ENCODE peak calls at places on chromosome 1, in eight cellular contexts. One of them, this sample, is unnamed.

GRCh38 chr1:200373811-200374231 is 36.0 kb downstream of the ZNF281 start:
- DNase-seq in psoas muscle: no peak
- DNase-seq in BJ: no peak
- DNase-seq in foreskin fibroblast: no peak
- DNase-seq in lower lobe of right lung: no peak
- DNase-seq in CD8-positive, alpha-beta T cell: no peak
- DNase-seq in cardiac fibroblast: no peak
- DNase-seq in A549: no peak
- DNase-seq in this sample: no peak

GRCh38 chr1:84724128-84724860 is 34.0 kb upstream of the SSX2IP start:
- DNase-seq in psoas muscle: no peak
- DNase-seq in lower lobe of right lung: peak
- DNase-seq in CD8-positive, alpha-beta T cell: peak
- DNase-seq in cardiac fibroblast: no peak
- DNase-seq in foreskin fibroblast: no peak
- DNase-seq in BJ: no peak
- DNase-seq in A549: peak
- DNase-seq in this sample: no peak

GRCh38 chr1:215082532-215083407 is at the start of gene KCNK2:
- DNase-seq in psoas muscle: peak
- DNase-seq in CD8-positive, alpha-beta T cell: no peak
- DNase-seq in A549: no peak
- DNase-seq in lower lobe of right lung: no peak
- DNase-seq in foreskin fibroblast: peak
- DNase-seq in BJ: no peak
- DNase-seq in cardiac fibroblast: peak
- DNase-seq in this sample: peak

GRCh38 chr1:92085727-92086126 is 5.6 kb downstream of the BTBD8 start:
- DNase-seq in foreskin fibroblast: no peak
- DNase-seq in cardiac fibroblast: no peak
- DNase-seq in CD8-positive, alpha-beta T cell: no peak
- DNase-seq in lower lobe of right lung: no peak
- DNase-seq in BJ: no peak
- DNase-seq in psoas muscle: no peak
- DNase-seq in A549: no peak
- DNase-seq in this sample: no peak

GRCh38 chr1:236893626-236894545 is 98.8 kb downstream of the MTR start:
- DNase-seq in CD8-positive, alpha-beta T cell: no peak
- DNase-seq in BJ: peak
- DNase-seq in psoas muscle: no peak
- DNase-seq in lower lobe of right lung: no peak
- DNase-seq in A549: no peak
- DNase-seq in foreskin fibroblast: peak
- DNase-seq in cardiac fibroblast: peak
- DNase-seq in this sample: no peak

GRCh38 chr1:100277866-100278265 is 11.8 kb downstream of the RTCA start:
- DNase-seq in BJ: no peak
- DNase-seq in foreskin fibroblast: no peak
- DNase-seq in cardiac fibroblast: no peak
- DNase-seq in CD8-positive, alpha-beta T cell: peak
- DNase-seq in psoas muscle: no peak
- DNase-seq in lower lobe of right lung: no peak
- DNase-seq in A549: no peak
- DNase-seq in this sample: no peak

GRCh38 chr1:44074415-44074814 is 43.2 kb upstream of the SLC6A9 start:
- DNase-seq in BJ: no peak
- DNase-seq in A549: no peak
- DNase-seq in lower lobe of right lung: no peak
- DNase-seq in psoas muscle: no peak
- DNase-seq in cardiac fibroblast: no peak
- DNase-seq in foreskin fibroblast: no peak
- DNase-seq in CD8-positive, alpha-beta T cell: no peak
- DNase-seq in this sample: no peak

GRCh38 chr1:31587720-31588423 is 11.6 kb downstream of the TINAGL1 start:
- DNase-seq in foreskin fibroblast: no peak
- DNase-seq in A549: peak
- DNase-seq in psoas muscle: peak
- DNase-seq in cardiac fibroblast: peak
- DNase-seq in CD8-positive, alpha-beta T cell: peak
- DNase-seq in lower lobe of right lung: peak
- DNase-seq in BJ: no peak
- DNase-seq in this sample: peak

GRCh38 chr1:60171793-60172192 is 98.2 kb upstream of the C1orf87 start:
- DNase-seq in CD8-positive, alpha-beta T cell: no peak
- DNase-seq in BJ: peak
- DNase-seq in lower lobe of right lung: no peak
- DNase-seq in psoas muscle: no peak
- DNase-seq in cardiac fibroblast: no peak
- DNase-seq in A549: no peak
- DNase-seq in foreskin fibroblast: peak
- DNase-seq in this sample: no peak

GRCh38 chr1:39657402-39657801 is 14.5 kb downstream of the NT5C1A start:
- DNase-seq in psoas muscle: no peak
- DNase-seq in lower lobe of right lung: no peak
- DNase-seq in BJ: no peak
- DNase-seq in cardiac fibroblast: no peak
- DNase-seq in A549: no peak
- DNase-seq in foreskin fibroblast: no peak
- DNase-seq in CD8-positive, alpha-beta T cell: no peak
- DNase-seq in this sample: no peak

GRCh38 chr1:25543425-25544242 is at the start of gene LDLRAP1:
- DNase-seq in BJ: no peak
- DNase-seq in psoas muscle: peak
- DNase-seq in foreskin fibroblast: peak
- DNase-seq in A549: peak
- DNase-seq in cardiac fibroblast: peak
- DNase-seq in CD8-positive, alpha-beta T cell: peak
- DNase-seq in lower lobe of right lung: peak
- DNase-seq in this sample: peak

GRCh38 chr1:31788138-31788824 is 24.1 kb upstream of the ADGRB2 start:
- DNase-seq in CD8-positive, alpha-beta T cell: peak
- DNase-seq in A549: peak
- DNase-seq in foreskin fibroblast: peak
- DNase-seq in cardiac fibroblast: peak
- DNase-seq in lower lobe of right lung: peak
- DNase-seq in psoas muscle: peak
- DNase-seq in BJ: peak
- DNase-seq in this sample: peak

DNA sequence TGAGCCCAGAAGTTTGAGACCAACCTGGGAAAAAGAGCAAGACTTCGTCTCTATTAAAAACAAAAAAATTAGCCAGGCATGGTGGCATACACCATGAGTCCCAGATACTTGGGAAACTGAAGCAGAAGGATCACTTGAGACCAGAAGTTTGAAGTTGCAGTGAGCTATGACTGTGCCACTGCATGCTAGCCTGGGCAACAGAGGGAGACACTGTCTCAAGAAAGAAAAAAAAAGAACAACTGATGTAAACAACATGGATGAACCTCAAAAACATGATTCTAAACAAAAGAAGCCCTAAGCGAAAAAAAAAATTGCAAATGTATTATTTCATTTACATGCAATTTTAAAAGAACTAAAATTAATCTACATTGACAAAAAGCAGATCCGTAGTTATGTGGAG is 9.0 kb downstream of the LRRC40 start:
- DNase-seq in A549: no peak
- DNase-seq in CD8-positive, alpha-beta T cell: no peak
- DNase-seq in BJ: no peak
- DNase-seq in psoas muscle: no peak
- DNase-seq in cardiac fibroblast: no peak
- DNase-seq in lower lobe of right lung: no peak
- DNase-seq in foreskin fibroblast: no peak
- DNase-seq in this sample: no peak
- TF ChIP-seq CTCF in A549: no peak
- TF ChIP-seq CTCF in CD8-positive, alpha-beta T cell: no peak
- TF ChIP-seq CTCF in BJ: no peak
- TF ChIP-seq CTCF in psoas muscle: no peak
- TF ChIP-seq CTCF in cardiac fibroblast: no peak
- TF ChIP-seq CTCF in lower lobe of right lung: no peak
- TF ChIP-seq CTCF in foreskin fibroblast: no peak
- TF ChIP-seq CTCF in this sample: no peak

GRCh38 chr1:12229835-12230548 is at the start of gene VPS13D:
- DNase-seq in foreskin fibroblast: peak
- DNase-seq in BJ: no peak
- DNase-seq in CD8-positive, alpha-beta T cell: peak
- DNase-seq in A549: peak
- DNase-seq in lower lobe of right lung: peak
- DNase-seq in psoas muscle: peak
- DNase-seq in cardiac fibroblast: peak
- DNase-seq in this sample: peak

GRCh38 chr1:12230549-12231275 is 882 bp downstream of the VPS13D start:
- DNase-seq in psoas muscle: peak
- DNase-seq in lower lobe of right lung: peak
- DNase-seq in foreskin fibroblast: peak
- DNase-seq in A549: no peak
- DNase-seq in BJ: no peak
- DNase-seq in CD8-positive, alpha-beta T cell: peak
- DNase-seq in cardiac fibroblast: peak
- DNase-seq in this sample: no peak

GRCh38 chr1:12231276-12231595 is 1.4 kb downstream of the VPS13D start:
- DNase-seq in cardiac fibroblast: peak
- DNase-seq in A549: no peak
- DNase-seq in CD8-positive, alpha-beta T cell: no peak
- DNase-seq in BJ: no peak
- DNase-seq in lower lobe of right lung: no peak
- DNase-seq in psoas muscle: no peak
- DNase-seq in foreskin fibroblast: no peak
- DNase-seq in this sample: no peak

GRCh38 chr1:12228979-12229378 is 851 bp upstream of the VPS13D start:
- DNase-seq in psoas muscle: no peak
- DNase-seq in CD8-positive, alpha-beta T cell: no peak
- DNase-seq in cardiac fibroblast: no peak
- DNase-seq in lower lobe of right lung: no peak
- DNase-seq in A549: no peak
- DNase-seq in foreskin fibroblast: no peak
- DNase-seq in BJ: no peak
- DNase-seq in this sample: no peak

DNA sequence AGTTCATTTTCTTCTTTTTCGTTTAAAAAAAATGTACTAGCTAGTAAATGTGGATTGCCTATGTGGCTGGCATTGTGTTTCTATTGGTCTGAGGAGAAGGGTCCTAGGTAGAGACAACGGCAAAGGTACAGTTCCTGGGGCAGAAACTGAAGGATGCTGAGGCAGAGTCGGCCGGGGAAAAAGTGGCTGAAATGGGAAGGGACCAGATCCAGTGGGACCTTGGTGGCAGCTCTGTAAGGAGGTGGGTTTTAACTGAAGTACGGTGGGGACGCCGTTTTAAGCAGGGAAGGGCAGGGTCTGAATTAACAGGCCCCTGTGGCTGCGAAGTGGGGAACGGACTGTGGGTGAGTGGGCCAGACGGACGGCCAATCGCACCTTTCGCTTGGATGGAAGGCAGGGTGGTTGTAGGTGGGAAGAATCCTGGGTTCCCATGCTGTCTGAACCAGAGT is 420 bp upstream of the VPS13D start:
- DNase-seq in A549: no peak
- DNase-seq in cardiac fibroblast: no peak
- DNase-seq in lower lobe of right lung: no peak
- DNase-seq in BJ: no peak
- DNase-seq in CD8-positive, alpha-beta T cell: no peak
- DNase-seq in psoas muscle: no peak
- DNase-seq in foreskin fibroblast: no peak
- DNase-seq in this sample: no peak
- TF ChIP-seq CTCF in A549: no peak
- TF ChIP-seq CTCF in cardiac fibroblast: no peak
- TF ChIP-seq CTCF in lower lobe of right lung: no peak
- TF ChIP-seq CTCF in BJ: no peak
- TF ChIP-seq CTCF in CD8-positive, alpha-beta T cell: no peak
- TF ChIP-seq CTCF in psoas muscle: no peak
- TF ChIP-seq CTCF in foreskin fibroblast: no peak
- TF ChIP-seq CTCF in this sample: no peak

DNA sequence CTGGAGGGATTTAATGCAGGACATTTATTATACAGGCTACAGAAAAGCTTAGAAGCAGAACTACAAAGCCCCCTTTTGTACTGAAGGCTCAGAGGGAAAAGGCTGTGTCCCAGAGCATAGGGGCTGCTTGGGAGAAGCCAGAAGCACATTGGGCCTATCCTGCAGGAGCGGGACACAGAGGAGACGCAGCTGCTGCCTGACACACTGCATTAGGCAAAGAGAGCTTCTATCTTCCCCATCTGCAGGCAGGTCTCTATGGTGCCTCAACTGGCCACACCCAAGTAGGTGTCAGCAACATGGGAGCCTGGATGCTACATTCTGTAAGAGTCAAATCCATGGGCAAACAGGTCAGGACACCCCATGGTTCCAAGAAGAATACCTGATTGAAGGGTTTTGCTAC is 595.9 kb downstream of the AJAP1 start:
- DNase-seq in CD8-positive, alpha-beta T cell: no peak
- DNase-seq in foreskin fibroblast: no peak
- DNase-seq in cardiac fibroblast: no peak
- DNase-seq in psoas muscle: no peak
- DNase-seq in A549: no peak
- DNase-seq in lower lobe of right lung: no peak
- DNase-seq in BJ: no peak
- DNase-seq in this sample: no peak
- TF ChIP-seq CTCF in CD8-positive, alpha-beta T cell: no peak
- TF ChIP-seq CTCF in foreskin fibroblast: no peak
- TF ChIP-seq CTCF in cardiac fibroblast: no peak
- TF ChIP-seq CTCF in psoas muscle: no peak
- TF ChIP-seq CTCF in A549: no peak
- TF ChIP-seq CTCF in lower lobe of right lung: no peak
- TF ChIP-seq CTCF in BJ: no peak
- TF ChIP-seq CTCF in this sample: no peak

DNA sequence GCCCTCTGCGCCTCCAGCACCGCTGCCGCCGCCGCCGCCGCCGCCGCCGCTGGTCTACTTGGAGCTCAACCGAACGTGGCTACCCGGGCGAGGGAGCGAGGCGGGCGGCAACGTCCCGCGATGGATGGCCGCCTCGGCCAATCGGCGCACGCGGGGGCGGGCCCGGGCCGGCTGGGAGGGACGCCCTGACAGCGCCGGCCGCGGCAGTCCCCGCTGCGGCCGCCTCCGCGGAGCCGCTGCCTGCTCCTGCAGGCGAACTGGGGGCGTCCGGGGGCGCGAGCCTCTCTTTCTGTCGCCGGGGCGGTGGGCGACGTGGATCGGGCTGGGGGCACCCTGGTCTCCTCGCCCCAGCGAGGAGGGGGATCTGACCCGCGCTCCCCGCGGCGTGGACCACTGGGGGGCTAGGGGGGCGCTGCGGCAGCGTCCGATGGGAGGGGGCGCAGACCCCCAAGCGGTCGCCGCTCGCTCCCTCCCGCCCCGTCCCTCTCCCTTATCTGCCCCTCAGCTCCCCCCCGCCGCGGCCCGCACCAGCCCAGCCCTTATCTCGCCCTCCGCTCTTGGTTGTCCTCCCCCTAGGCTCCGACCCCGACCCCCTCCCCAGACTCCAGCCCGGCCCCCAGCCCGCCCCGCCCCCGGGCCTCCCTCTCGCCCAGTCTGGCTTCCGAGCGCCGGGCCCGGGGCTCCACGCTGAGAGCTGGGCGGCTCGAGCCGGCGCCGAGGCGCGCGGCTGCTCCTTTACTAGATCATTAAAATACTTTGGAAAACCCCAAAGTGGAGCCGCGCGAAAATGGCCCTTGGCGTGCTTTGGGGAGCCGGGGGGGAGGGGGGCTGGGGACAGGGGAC is at the start of gene SSBP3:
- DNase-seq in BJ: no peak
- DNase-seq in psoas muscle: peak
- DNase-seq in cardiac fibroblast: peak
- DNase-seq in foreskin fibroblast: peak
- DNase-seq in lower lobe of right lung: peak
- DNase-seq in CD8-positive, alpha-beta T cell: peak
- DNase-seq in A549: peak
- DNase-seq in this sample: peak
- TF ChIP-seq CTCF in BJ: no peak
- TF ChIP-seq CTCF in psoas muscle: no peak
- TF ChIP-seq CTCF in cardiac fibroblast: no peak
- TF ChIP-seq CTCF in foreskin fibroblast: no peak
- TF ChIP-seq CTCF in lower lobe of right lung: no peak
- TF ChIP-seq CTCF in CD8-positive, alpha-beta T cell: no peak
- TF ChIP-seq CTCF in A549: no peak
- TF ChIP-seq CTCF in this sample: no peak

This sample was measured in mesothelial cell of epicardium.